ENCODE peak calls at places on chromosomes 13 and 19, in four cellular contexts. R is adrenal gland; U is breast epithelium; O is CD8-positive, alpha-beta T cell. A is an unnamed sample.

GRCh38 chr19:45179063-45179847 is 671 bp downstream of the BLOC1S3 start:
- DNase-seq in R (peak; percentile 52), U (no peak), O (peak; percentile 12), A (peak; percentile 44)

GRCh38 chr19:30799854-30800755 is 427.9 kb downstream of the ZNF536 start:
- DNase-seq in O (no peak), U (no peak), R (peak; percentile 63), A (peak; percentile 58)

GRCh38 chr13:20462921-20463320 is 62.7 kb downstream of the CRYL1 start:
- DNase-seq in R (no peak), U (no peak), O (no peak), A (no peak)

GRCh38 chr13:106530907-106531520 is 4.4 kb downstream of the EFNB2 start:
- DNase-seq in O (no peak), R (no peak), U (no peak), A (no peak)

GRCh38 chr13:41130356-41130755 is 2.2 kb downstream of the KBTBD6 start:
- DNase-seq in O (no peak), U (no peak), R (no peak), A (no peak)

GRCh38 chr19:47226426-47227346 is 4.3 kb downstream of the BBC3 start:
- DNase-seq in U (peak; percentile 84), R (peak; percentile 87), O (peak; percentile 21), A (peak; percentile 90)

GRCh38 chr13:79459906-79460305 is 21.0 kb upstream of the NDFIP2 start:
- DNase-seq in U (no peak), O (no peak), R (no peak), A (no peak)

GRCh38 chr19:51179297-51179696 is 37.2 kb downstream of the SIGLEC7 start:
- DNase-seq in R (no peak), O (no peak), U (no peak), A (no peak)

GRCh38 chr19:15173746-15174404 is 26.9 kb downstream of the NOTCH3 start:
- DNase-seq in R (no peak), O (no peak), U (no peak), A (no peak)

GRCh38 chr19:40147693-40148347 is 43.4 kb upstream of the MAP3K10 start:
- DNase-seq in O (no peak), R (peak; percentile 42), U (no peak), A (no peak)

GRCh38 chr13:43805681-43806128 is 18.9 kb upstream of the ENOX1 start:
- DNase-seq in R (no peak), O (no peak), U (no peak), A (no peak)

GRCh38 chr13:63396746-63397145 is 1981.1 kb upstream of the PCDH20 start:
- DNase-seq in U (no peak), O (no peak), R (no peak), A (no peak)

GRCh38 chr13:113124211-113125025 is 1.8 kb downstream of the F10 start:
- DNase-seq in U (no peak), R (no peak), O (no peak), A (no peak)

GRCh38 chr19:39419003-39419402 is 6.5 kb downstream of the PLEKHG2 start:
- DNase-seq in R (no peak), U (no peak), O (no peak), A (no peak)

GRCh38 chr19:10863107-10863700 is 8.1 kb upstream of the CARM1 start:
- DNase-seq in O (no peak), R (no peak), U (peak; percentile 58), A (no peak)

GRCh38 chr13:98033277-98034247 is 80.1 kb downstream of the IPO5 start:
- DNase-seq in U (no peak), R (peak; percentile 48), O (no peak), A (peak; percentile 38)
- TF ChIP-seq CTCF in U (no peak), R (no peak), O (no peak), A (peak; percentile 34)

DNA sequence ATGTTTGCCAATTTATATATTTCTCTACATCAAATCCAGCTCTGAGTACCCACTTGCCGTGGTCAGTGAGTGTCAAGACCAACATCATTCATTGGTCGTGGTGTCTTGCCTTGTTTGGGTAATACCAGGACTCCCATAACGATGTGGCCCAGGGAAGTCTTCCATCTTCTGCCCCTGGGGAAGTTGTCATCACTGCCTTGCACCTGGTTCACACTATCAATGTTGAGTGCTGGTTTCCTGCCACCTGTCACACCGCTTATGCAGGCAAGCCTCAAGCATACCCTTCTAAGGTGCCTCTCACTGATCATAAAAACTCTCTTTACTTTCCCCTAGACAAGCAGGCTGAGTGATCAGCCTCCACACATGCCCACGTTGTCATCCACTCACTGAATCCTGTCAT is 382.4 kb downstream of the KCTD12 start:
- DNase-seq in O (no peak), R (no peak), U (no peak), A (no peak)
- H3K27ac ChIP-seq in O (no peak overlapping the region), R (no peak overlapping the region), U (no peak overlapping the region), A (no peak overlapping the region)

DNA sequence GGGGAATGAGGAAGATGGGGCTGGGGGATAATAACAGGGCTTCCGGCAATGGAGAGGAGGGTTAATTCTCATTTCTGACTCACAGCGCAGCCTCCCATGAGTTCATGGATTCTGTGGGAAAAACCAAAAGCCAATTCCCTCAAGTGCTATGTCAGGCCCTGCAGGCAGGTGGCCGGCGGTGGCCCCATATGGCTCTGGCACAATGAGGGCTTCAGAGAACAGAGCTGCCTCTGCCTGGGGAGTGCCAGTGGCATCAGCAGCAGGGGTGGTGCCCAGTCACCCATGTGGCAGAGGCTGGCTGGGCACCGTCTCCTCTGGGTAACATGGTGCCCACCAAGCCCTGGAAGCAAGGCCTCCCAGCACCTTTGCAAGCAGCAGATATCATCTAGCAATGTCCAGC is 69.1 kb downstream of the ALOX5AP start:
- DNase-seq in U (no peak), O (no peak), R (peak; percentile 23), A (no peak)
- TF ChIP-seq CTCF in U (no peak), O (no peak), R (no peak), A (no peak)

GRCh38 chr13:80841346-80841882 is 500.5 kb upstream of the SPRY2 start:
- DNase-seq in U (no peak), R (no peak), O (no peak), A (no peak)
- H3K27ac ChIP-seq in U (no peak overlapping the region), R (no peak overlapping the region), O (no peak overlapping the region), A (no peak overlapping the region)

A was measured in heart right ventricle.